ENCODE peak calls at places on chromosomes 13 and 19, in four cellular contexts. F is upper lobe of right lung, V is type B pancreatic cell, H is cardiac fibroblast. B is an unnamed sample.

GRCh38 chr13:98959775-98960325 is 18.0 kb downstream of the DOCK9 start:
- DNase-seq in V (no peak), H (no peak), F (no peak), B (no peak)

GRCh38 chr13:38577048-38577447 is 109.8 kb upstream of the FREM2 start:
- DNase-seq in H (no peak), F (no peak), V (no peak), B (no peak)

GRCh38 chr13:35888327-35888940 is 242.7 kb downstream of the DCLK1 start:
- DNase-seq in V (no peak), F (no peak), H (no peak), B (no peak)

GRCh38 chr13:112733661-112734379 is 44.0 kb downstream of the ATP11A start:
- DNase-seq in V (no peak), F (peak), H (no peak), B (no peak)

GRCh38 chr13:20704459-20705069 is 1.1 kb downstream of the IL17D start:
- DNase-seq in F (no peak), H (no peak), V (no peak), B (no peak)

GRCh38 chr13:114119196-114119595 is 13.2 kb downstream of the RASA3 start:
- DNase-seq in V (peak), H (peak), F (no peak), B (no peak)

GRCh38 chr13:100674363-100674847 is at the start of gene TMTC4:
- DNase-seq in H (no peak), V (no peak), F (no peak), B (no peak)

GRCh38 chr19:51124729-51125128 is at the start of gene SIGLEC9:
- DNase-seq in F (peak), V (no peak), H (no peak), B (no peak)

GRCh38 chr19:16841391-16841926 is 12.3 kb downstream of the SIN3B start:
- DNase-seq in V (no peak), H (no peak), F (no peak), B (no peak)

GRCh38 chr13:98556968-98557591 is 19.8 kb downstream of the STK24 start:
- DNase-seq in V (no peak), H (no peak), F (no peak), B (no peak)

GRCh38 chr19:43667524-43668405 is 2.2 kb downstream of the PLAUR start:
- DNase-seq in F (peak), H (no peak), V (no peak), B (no peak)

GRCh38 chr19:19111967-19112580 is 26.2 kb downstream of the TMEM161A start:
- DNase-seq in H (no peak), V (no peak), F (no peak), B (no peak)

GRCh38 chr19:5470264-5470671 is 15.1 kb downstream of the ZNRF4 start:
- DNase-seq in V (no peak), H (no peak), F (no peak), B (no peak)

GRCh38 chr13:40058757-40059236 is 403.3 kb downstream of the COG6 start:
- DNase-seq in F (no peak), H (peak), V (no peak), B (no peak)

GRCh38 chr13:26707122-26708006 is 53.2 kb downstream of the GPR12 start:
- DNase-seq in F (no peak), H (peak), V (no peak), B (no peak)

GRCh38 chr19:5403968-5404640 is 51.1 kb upstream of the ZNRF4 start:
- DNase-seq in V (peak), F (peak), H (peak), B (peak)

GRCh38 chr13:24286624-24287023 is 22.8 kb upstream of the C1QTNF9 start:
- DNase-seq in H (no peak), V (no peak), F (no peak), B (no peak)

GRCh38 chr13:53953205-53953604 is 924.6 kb downstream of the OLFM4 start:
- DNase-seq in F (no peak), H (no peak), V (no peak), B (no peak)

GRCh38 chr19:15091918-15092753 is 10.1 kb downstream of the OR1I1 start:
- DNase-seq in H (peak), V (no peak), F (no peak), B (peak)

GRCh38 chr13:41652735-41653361 is 195.5 kb downstream of the RGCC start:
- DNase-seq in F (no peak), H (peak), V (no peak), B (no peak)

GRCh38 chr13:23516706-23517105 is 53.5 kb upstream of the TNFRSF19 start:
- DNase-seq in V (no peak), F (no peak), H (no peak), B (no peak)

GRCh38 chr19:55581145-55581827 is 638 bp upstream of the ZNF579 start:
- DNase-seq in V (no peak), H (no peak), F (no peak), B (no peak)

GRCh38 chr19:2462635-2463421 is 6.1 kb upstream of the LMNB2 start:
- DNase-seq in H (peak), V (no peak), F (peak), B (no peak)

GRCh38 chr13:114034481-114034891 is 60.6 kb upstream of the C13orf46 start:
- DNase-seq in F (no peak), H (peak), V (no peak), B (no peak)

B was measured in activated CD8-positive, alpha-beta memory T cell treated with anti-CD3 and anti-CD28 coated beads for 1 hour.